ENCODE peak calls at places on chromosome 14, in four cellular contexts. P, O, V and I are unnamed samples.

GRCh38 chr14:89912667-89913211 is 41.8 kb downstream of the EFCAB11 start:
- DNase-seq in P (peak), O (peak), V (no peak), I (no peak)

GRCh38 chr14:92584856-92585255 is 71.3 kb downstream of the RIN3 start:
- DNase-seq in P (no peak), O (no peak), V (no peak), I (peak)

GRCh38 chr14:88791629-88792571 is 853 bp downstream of the EML5 start:
- DNase-seq in P (peak), O (no peak), V (no peak), I (peak)

GRCh38 chr14:101058571-101058970 is 155.0 kb upstream of the RTL1 start:
- DNase-seq in P (no peak), O (no peak), V (no peak), I (no peak)

GRCh38 chr14:89397569-89397968 is 19.5 kb downstream of the FOXN3 start:
- DNase-seq in P (no peak), O (no peak), V (no peak), I (no peak)

GRCh38 chr14:71338153-71338552 is 430.9 kb downstream of the PCNX1 start:
- DNase-seq in P (no peak), O (no peak), V (no peak), I (no peak)

GRCh38 chr14:30996892-30997659 is 28.4 kb upstream of the AP4S1 start:
- DNase-seq in P (no peak), O (no peak), V (no peak), I (no peak)

GRCh38 chr14:70924521-70924920 is 17.3 kb downstream of the PCNX1 start:
- DNase-seq in P (no peak), O (no peak), V (no peak), I (no peak)

GRCh38 chr14:104353221-104353920 is 215.0 kb downstream of the KIF26A start:
- DNase-seq in P (no peak), O (no peak), V (no peak), I (no peak)

GRCh38 chr14:103840016-103840415 is 7.4 kb downstream of the PPP1R13B start:
- DNase-seq in P (no peak), O (no peak), V (no peak), I (no peak)

GRCh38 chr14:88556581-88556980 is 1.8 kb upstream of the PTPN21 start:
- DNase-seq in P (no peak), O (no peak), V (no peak), I (no peak)

GRCh38 chr14:94768141-94768520 is 1.8 kb downstream of the GSC start:
- DNase-seq in P (no peak), O (no peak), V (no peak), I (no peak)

GRCh38 chr14:98189521-98189920 is 1082.5 kb downstream of the BCL11B start:
- DNase-seq in P (no peak), O (no peak), V (no peak), I (no peak)

GRCh38 chr14:75886661-75887348 is 95.0 kb downstream of the TGFB3 start:
- DNase-seq in P (no peak), O (no peak), V (no peak), I (no peak)

GRCh38 chr14:104659764-104660523 is 29.5 kb upstream of the INF2 start:
- DNase-seq in P (no peak), O (no peak), V (no peak), I (peak)

GRCh38 chr14:45650754-45651153 is 397.8 kb upstream of the MIS18BP1 start:
- DNase-seq in P (no peak), O (no peak), V (no peak), I (no peak)

GRCh38 chr14:82724296-82724695 is 1190.6 kb upstream of the SEL1L start:
- DNase-seq in P (no peak), O (no peak), V (no peak), I (no peak)

GRCh38 chr14:103684871-103685270 is 30.4 kb downstream of the XRCC3 start:
- DNase-seq in P (no peak), O (no peak), V (no peak), I (no peak)

GRCh38 chr14:33589334-33589733 is 361.5 kb downstream of the EGLN3 start:
- DNase-seq in P (no peak), O (no peak), V (no peak), I (no peak)

GRCh38 chr14:100667706-100668105 is 59.0 kb upstream of the DLK1 start:
- DNase-seq in P (no peak), O (no peak), V (no peak), I (no peak)

GRCh38 chr14:39015360-39015961 is 87.6 kb downstream of the SEC23A start:
- DNase-seq in P (peak), O (peak), V (peak), I (peak)

GRCh38 chr14:67269338-67270060 is 28.3 kb downstream of the PALS1 start:
- DNase-seq in P (no peak), O (no peak), V (no peak), I (no peak)

GRCh38 chr14:50085570-50086315 is 30.6 kb downstream of the VCPKMT start:
- DNase-seq in P (no peak), O (no peak), V (no peak), I (no peak)

GRCh38 chr14:92484132-92484823 is 29.3 kb upstream of the RIN3 start:
- DNase-seq in P (no peak), O (no peak), V (no peak), I (no peak)

GRCh38 chr14:37253905-37254304 is 56.2 kb downstream of the MIPOL1 start:
- DNase-seq in P (no peak), O (no peak), V (no peak), I (no peak)

GRCh38 chr14:78576437-78577166 is 406.4 kb downstream of the NRXN3 start:
- DNase-seq in P (no peak), O (no peak), V (no peak), I (no peak)

GRCh38 chr14:63867926-63868921 is 15.4 kb downstream of the SYNE2 start:
- DNase-seq in P (no peak), O (no peak), V (no peak), I (no peak)

GRCh38 chr14:61213116-61213720 is 67.9 kb downstream of the TMEM30B start:
- DNase-seq in P (no peak), O (no peak), V (no peak), I (no peak)

GRCh38 chr14:89165189-89165809 is 251.7 kb downstream of the FOXN3 start:
- DNase-seq in P (no peak), O (no peak), V (peak), I (peak)

GRCh38 chr14:89750206-89750867 is 204.2 kb downstream of the EFCAB11 start:
- DNase-seq in P (no peak), O (no peak), V (no peak), I (no peak)

GRCh38 chr14:61589691-61590521 is 105.4 kb upstream of the HIF1A start:
- DNase-seq in P (no peak), O (no peak), V (no peak), I (peak)

GRCh38 chr14:103528158-103528511 is 861 bp upstream of the TRMT61A start:
- DNase-seq in P (no peak), O (no peak), V (no peak), I (no peak)

GRCh38 chr14:93379841-93380240 is 32.9 kb downstream of the COX8C start:
- DNase-seq in P (no peak), O (no peak), V (no peak), I (peak)

GRCh38 chr14:64709126-64709525 is 4.9 kb downstream of the PLEKHG3 start:
- DNase-seq in P (no peak), O (no peak), V (no peak), I (no peak)

GRCh38 chr14:77026930-77027537 is 1.5 kb downstream of the IRF2BPL start:
- DNase-seq in P (no peak), O (no peak), V (peak), I (peak)
- TF ChIP-seq CTCF in P (no peak), O (no peak), V (peak), I (no peak)

GRCh38 chr14:102295301-102295700 is 9.7 kb downstream of the MOK start:
- DNase-seq in P (peak), O (no peak), V (no peak), I (peak)
- TF ChIP-seq MYC in P (no peak), O (no peak), V (no peak), I (no peak)

DNA sequence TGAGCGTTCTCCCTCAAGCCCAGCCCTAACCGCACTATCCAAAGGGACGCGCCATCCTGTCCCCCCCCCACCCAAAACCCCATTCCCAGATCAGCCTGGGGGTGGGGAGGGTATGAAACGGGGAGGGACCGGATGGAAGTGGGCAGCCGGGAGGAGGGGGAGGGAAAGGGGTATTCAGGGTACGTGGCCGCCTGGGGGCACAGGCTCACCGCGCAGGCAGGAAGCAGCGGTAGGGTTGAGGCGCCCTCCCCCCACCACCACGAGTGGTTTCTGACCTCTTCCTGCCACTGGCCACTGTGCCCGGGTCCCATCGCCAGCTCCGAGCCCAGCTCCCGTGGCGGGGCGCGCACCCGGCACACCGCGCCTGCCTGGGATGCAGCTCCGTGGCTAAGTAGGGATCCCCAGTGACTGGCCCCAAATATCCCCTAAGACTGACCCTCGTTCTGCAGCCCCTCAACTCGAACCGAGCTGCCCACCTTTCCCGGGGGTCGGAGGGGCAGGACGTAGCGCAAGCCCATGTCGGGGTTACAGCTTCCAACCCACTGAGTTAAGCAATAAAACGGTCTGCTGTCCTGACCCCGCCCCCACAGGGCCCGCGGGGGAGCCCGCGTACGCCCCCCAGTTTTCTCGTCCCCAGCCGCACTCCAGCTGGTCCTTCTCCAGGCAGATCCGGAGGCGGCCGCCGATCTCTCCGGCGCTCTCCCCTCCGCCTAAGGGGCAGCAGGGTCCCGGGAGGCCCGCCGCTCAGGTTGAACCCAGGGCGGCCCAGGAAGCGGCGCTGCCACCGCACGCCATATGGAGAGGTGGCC is 1.2 kb downstream of the ACTN1 start:
- DNase-seq in P (peak), O (no peak), V (peak), I (peak)
- TF ChIP-seq MAX in P (peak), O (peak), V (no peak), I (peak)

GRCh38 chr14:73591690-73592448 is at the start of gene ACOT4:
- DNase-seq in P (peak), O (no peak), V (no peak), I (peak)
- TF ChIP-seq CTCF in P (peak), O (peak), V (no peak), I (no peak)

DNA sequence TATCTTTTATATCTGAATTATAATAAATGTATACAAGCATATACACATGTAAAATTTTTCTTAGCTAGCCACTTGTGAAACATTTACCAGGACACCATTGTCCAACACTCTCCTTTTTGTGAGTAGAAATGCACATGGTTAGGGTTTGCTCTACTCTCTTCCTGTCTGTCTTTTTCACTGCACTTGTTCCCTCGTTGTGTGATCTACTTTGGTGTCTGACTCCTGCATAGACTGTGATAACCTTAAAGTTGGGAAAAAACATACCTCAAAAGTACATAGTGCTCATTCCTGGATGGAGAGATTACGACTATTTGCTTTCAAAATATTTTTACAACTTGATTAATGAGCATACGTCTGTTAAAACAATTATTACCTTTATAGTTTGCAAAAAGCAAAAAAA is 294.1 kb upstream of the FLRT2 start:
- DNase-seq in P (no peak), O (no peak), V (no peak), I (no peak)
- TF ChIP-seq MYC in P (no peak), O (no peak), V (no peak), I (no peak)

GRCh38 chr14:55053500-55053899 is 2.1 kb downstream of the MAPK1IP1L start:
- DNase-seq in P (no peak), O (no peak), V (no peak), I (no peak)

GRCh38 chr14:55051165-55051425 is 352 bp upstream of the MAPK1IP1L start:
- DNase-seq in P (no peak), O (no peak), V (no peak), I (no peak)

GRCh38 chr14:55053018-55053417 is 1.6 kb downstream of the MAPK1IP1L start:
- DNase-seq in P (no peak), O (no peak), V (no peak), I (no peak)

GRCh38 chr14:55052259-55052930 is 948 bp downstream of the MAPK1IP1L start:
- DNase-seq in P (peak), O (no peak), V (no peak), I (no peak)

GRCh38 chr14:55051426-55052258 is at the start of gene MAPK1IP1L:
- DNase-seq in P (peak), O (peak), V (peak), I (peak)
- TF ChIP-seq MAX in P (peak), O (peak), V (peak), I (peak)

DNA sequence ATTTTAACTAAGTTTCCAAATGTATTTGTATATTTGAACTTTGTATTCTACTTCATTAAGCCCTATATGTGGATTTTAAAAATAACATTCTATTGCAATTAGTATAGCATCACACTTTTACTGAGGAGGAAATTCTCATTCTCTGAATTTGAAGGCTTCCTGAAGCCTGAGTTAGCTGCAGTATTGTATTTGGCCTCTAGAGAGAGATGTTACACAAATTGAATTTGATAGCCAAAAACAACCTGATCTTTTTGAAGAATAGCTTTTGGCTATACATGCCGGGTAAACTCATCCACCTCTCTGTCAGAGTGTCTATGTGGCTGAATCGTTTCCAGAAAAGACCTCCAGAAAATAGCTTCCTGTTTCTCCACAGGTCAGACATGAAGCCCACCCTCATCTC is 316.5 kb upstream of the OR4E1 start:
- DNase-seq in P (no peak), O (no peak), V (no peak), I (peak)
- TF ChIP-seq CTCF in P (peak), O (peak), V (peak), I (peak)

DNA sequence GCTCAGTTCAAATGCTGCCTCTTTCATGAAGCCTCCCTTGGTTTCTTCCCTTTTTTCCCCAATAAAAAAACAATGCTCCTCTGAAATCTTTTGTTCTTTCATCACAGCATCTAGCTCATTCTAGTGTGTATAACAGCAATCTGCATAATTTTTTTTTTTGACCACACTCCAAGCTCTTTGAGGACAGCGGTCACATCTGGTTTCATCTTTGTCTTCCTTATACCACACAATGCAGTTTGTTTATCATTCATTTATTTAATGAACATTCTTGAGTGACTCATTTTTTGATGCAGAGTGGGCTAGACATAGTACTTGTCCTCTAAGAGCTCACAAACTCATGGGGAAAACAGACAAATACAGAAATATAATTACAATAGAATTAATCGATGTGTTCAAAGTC is 7.3 kb downstream of the GNG2 start:
- DNase-seq in P (no peak), O (no peak), V (no peak), I (no peak)
- TF ChIP-seq MYC in P (no peak), O (no peak), V (no peak), I (no peak)